ENCODE peak calls at places on chromosomes 2 and 18, in eight cellular contexts. G, Y, I, V, B, D, N and Q are unnamed samples.

GRCh38 chr2:196995757-196996314 is 69.3 kb upstream of the PGAP1 start:
- DNase-seq in D (no peak), G (no peak), V (peak), B (no peak), Y (no peak), N (no peak), I (no peak), Q (no peak)

GRCh38 chr18:2304378-2305175 is 266.7 kb downstream of the METTL4 start:
- DNase-seq in V (peak), N (peak), Y (no peak), B (no peak), I (no peak), D (no peak), G (no peak), Q (no peak)

GRCh38 chr2:70702711-70703395 is 65.1 kb downstream of the ADD2 start:
- DNase-seq in D (no peak), B (no peak), N (no peak), V (no peak), Y (no peak), I (no peak), G (no peak), Q (no peak)

GRCh38 chr18:36809590-36810381 is 19.0 kb downstream of the TPGS2 start:
- DNase-seq in G (peak), B (no peak), V (peak), N (peak), Y (no peak), D (no peak), I (no peak), Q (no peak)

GRCh38 chr2:233448220-233448559 is 93.9 kb downstream of the DGKD start:
- DNase-seq in B (peak), N (peak), V (peak), I (no peak), D (no peak), G (peak), Y (no peak), Q (no peak)

GRCh38 chr2:174035981-174036742 is 71.0 kb upstream of the SP3 start:
- DNase-seq in Y (no peak), G (no peak), B (no peak), N (peak), I (no peak), V (peak), D (no peak), Q (no peak)

GRCh38 chr2:101991731-101992145 is at the start of gene IL1R2:
- DNase-seq in Y (no peak), I (no peak), D (no peak), N (no peak), G (no peak), B (no peak), V (no peak), Q (no peak)

GRCh38 chr2:241803387-241804325 is 5.3 kb upstream of the NEU4 start:
- DNase-seq in N (peak), Y (no peak), B (peak), D (no peak), V (peak), I (peak), G (peak), Q (peak)

GRCh38 chr18:6004683-6005082 is 109.4 kb upstream of the TMEM200C start:
- DNase-seq in V (no peak), B (no peak), Y (no peak), G (no peak), I (no peak), D (no peak), N (no peak), Q (no peak)

GRCh38 chr18:79874553-79875530 is 76.6 kb downstream of the SLC66A2 start:
- DNase-seq in D (no peak), Y (no peak), I (no peak), G (no peak), V (no peak), B (no peak), N (no peak), Q (no peak)

GRCh38 chr2:193695367-193695766 is 1500.6 kb upstream of the TMEFF2 start:
- DNase-seq in V (peak), G (peak), N (peak), B (no peak), D (no peak), I (no peak), Y (no peak), Q (no peak)

GRCh38 chr18:47263828-47264314 is 12.4 kb upstream of the SKOR2 start:
- DNase-seq in Y (no peak), D (no peak), V (no peak), I (no peak), N (no peak), B (no peak), G (no peak), Q (no peak)

GRCh38 chr2:146623771-146624170 is 1221.1 kb upstream of the ACVR2A start:
- DNase-seq in V (peak), D (no peak), B (no peak), N (peak), G (no peak), I (no peak), Y (no peak), Q (no peak)

GRCh38 chr2:210630904-210631560 is 74.6 kb downstream of the CPS1 start:
- DNase-seq in N (peak), G (peak), D (no peak), V (no peak), I (no peak), B (no peak), Y (no peak), Q (no peak)

GRCh38 chr2:25256486-25256875 is 85.2 kb downstream of the DNMT3A start:
- DNase-seq in V (no peak), N (no peak), G (no peak), B (no peak), D (no peak), Y (no peak), I (no peak), Q (no peak)

GRCh38 chr2:69968609-69969008 is 7.2 kb upstream of the ASPRV1 start:
- DNase-seq in I (no peak), N (no peak), B (no peak), G (no peak), V (no peak), Y (no peak), D (no peak), Q (no peak)

GRCh38 chr2:10331702-10332401 is 29.1 kb downstream of the HPCAL1 start:
- DNase-seq in G (no peak), N (no peak), I (no peak), Y (no peak), V (no peak), D (no peak), B (peak), Q (peak)

GRCh38 chr2:147773479-147773878 is 71.3 kb upstream of the ACVR2A start:
- DNase-seq in B (no peak), V (no peak), Y (no peak), D (no peak), N (no peak), G (no peak), I (no peak), Q (no peak)

GRCh38 chr2:76870011-76870410 is 652.2 kb downstream of the LRRTM4 start:
- DNase-seq in G (no peak), I (no peak), V (peak), D (no peak), B (no peak), Y (no peak), N (peak), Q (no peak)

GRCh38 chr2:99811544-99811943 is 321.7 kb upstream of the REV1 start:
- DNase-seq in Y (no peak), N (peak), B (no peak), I (no peak), V (peak), G (no peak), D (no peak), Q (no peak)

GRCh38 chr2:168328421-168328820 is 81.0 kb upstream of the STK39 start:
- DNase-seq in I (no peak), Y (no peak), G (no peak), D (no peak), B (no peak), V (no peak), N (no peak), Q (no peak)
- TF ChIP-seq CTCF in I (no peak), Y (no peak), G (no peak), D (no peak), B (no peak), V (no peak), N (no peak), Q (no peak)

GRCh38 chr18:39951321-39951720 is 2003.7 kb upstream of the PIK3C3 start:
- DNase-seq in I (no peak), Y (no peak), N (peak), V (peak), G (no peak), B (no peak), D (no peak), Q (no peak)
- TF ChIP-seq CTCF in I (no peak), Y (no peak), N (no peak), V (no peak), G (no peak), B (no peak), D (no peak), Q (no peak)

GRCh38 chr2:218992196-218992595 is 1.0 kb downstream of the CRYBA2 start:
- DNase-seq in B (no peak), G (no peak), V (no peak), N (no peak), D (no peak), Y (no peak), I (no peak), Q (no peak)

GRCh38 chr2:218995561-218995960 is 2.3 kb upstream of the CRYBA2 start:
- DNase-seq in Y (no peak), N (no peak), V (no peak), G (no peak), D (no peak), B (no peak), I (no peak), Q (no peak)

GRCh38 chr2:218991674-218992168 is 1.5 kb downstream of the CRYBA2 start:
- DNase-seq in Y (no peak), D (no peak), G (peak), V (peak), I (no peak), N (peak), B (no peak), Q (no peak)

GRCh38 chr2:218992703-218993344 is 398 bp downstream of the CRYBA2 start:
- DNase-seq in D (no peak), N (no peak), I (no peak), G (peak), B (no peak), V (peak), Y (no peak), Q (no peak)

DNA sequence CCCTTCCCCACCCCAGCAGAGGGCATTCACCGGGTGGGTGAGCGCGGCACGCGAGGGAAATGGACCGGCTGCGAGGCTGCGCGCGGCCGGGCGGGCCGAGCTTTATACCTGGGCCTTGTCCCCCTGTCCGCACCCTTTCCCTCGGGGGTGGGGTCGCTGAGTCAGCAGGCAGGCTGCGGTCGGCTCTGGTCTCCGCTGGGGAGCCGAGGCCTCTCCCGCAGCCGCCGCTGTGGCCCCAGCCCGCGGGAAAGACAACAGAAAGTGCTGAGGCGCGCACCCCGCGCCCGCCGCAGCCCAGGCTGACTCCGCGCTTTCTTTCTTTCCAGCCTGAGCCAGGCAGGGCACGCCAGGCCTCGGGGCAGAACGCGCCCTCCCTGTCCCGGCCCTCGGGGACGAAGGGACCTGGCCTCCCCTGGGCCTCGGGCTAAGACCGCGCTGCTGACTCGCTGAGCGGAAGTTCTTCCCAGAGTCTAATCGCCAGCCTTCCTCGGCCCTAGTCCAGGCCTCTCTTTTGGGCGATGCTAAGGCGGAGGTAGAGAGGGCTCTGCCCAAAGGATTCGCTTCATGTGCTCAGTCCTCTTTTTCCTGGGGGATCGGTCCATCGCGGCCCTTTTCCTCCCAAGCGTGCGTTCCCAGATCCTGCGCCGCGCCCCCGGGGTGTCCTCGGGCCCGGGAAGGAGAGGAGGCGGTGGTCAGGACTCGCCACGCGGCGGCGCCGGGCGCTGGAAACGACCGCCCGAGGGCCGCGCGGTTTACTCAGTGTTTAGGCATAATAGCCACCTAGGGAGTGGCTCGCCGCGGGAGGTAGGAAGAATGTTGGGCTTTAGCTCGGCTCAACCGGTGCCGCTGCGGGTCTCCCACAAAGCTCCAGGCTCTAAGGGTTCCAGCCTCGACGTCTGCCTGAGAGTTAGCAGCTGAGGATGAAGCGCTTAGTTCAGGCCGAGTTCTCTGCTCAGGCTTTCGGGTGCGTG is at the start of gene CRYBA2:
- DNase-seq in G (no peak), D (no peak), B (no peak), I (no peak), N (peak), Y (no peak), V (peak), Q (no peak)
- TF ChIP-seq CTCF in G (peak), D (no peak), B (no peak), I (no peak), N (no peak), Y (no peak), V (no peak), Q (no peak)

GRCh38 chr18:13409997-13410396 is 191.4 kb downstream of the LDLRAD4 start:
- DNase-seq in B (no peak), D (no peak), N (no peak), Y (no peak), G (no peak), V (no peak), I (no peak), Q (no peak)
- TF ChIP-seq CTCF in B (no peak), D (no peak), N (no peak), Y (no peak), G (no peak), V (no peak), I (no peak), Q (no peak)

DNA sequence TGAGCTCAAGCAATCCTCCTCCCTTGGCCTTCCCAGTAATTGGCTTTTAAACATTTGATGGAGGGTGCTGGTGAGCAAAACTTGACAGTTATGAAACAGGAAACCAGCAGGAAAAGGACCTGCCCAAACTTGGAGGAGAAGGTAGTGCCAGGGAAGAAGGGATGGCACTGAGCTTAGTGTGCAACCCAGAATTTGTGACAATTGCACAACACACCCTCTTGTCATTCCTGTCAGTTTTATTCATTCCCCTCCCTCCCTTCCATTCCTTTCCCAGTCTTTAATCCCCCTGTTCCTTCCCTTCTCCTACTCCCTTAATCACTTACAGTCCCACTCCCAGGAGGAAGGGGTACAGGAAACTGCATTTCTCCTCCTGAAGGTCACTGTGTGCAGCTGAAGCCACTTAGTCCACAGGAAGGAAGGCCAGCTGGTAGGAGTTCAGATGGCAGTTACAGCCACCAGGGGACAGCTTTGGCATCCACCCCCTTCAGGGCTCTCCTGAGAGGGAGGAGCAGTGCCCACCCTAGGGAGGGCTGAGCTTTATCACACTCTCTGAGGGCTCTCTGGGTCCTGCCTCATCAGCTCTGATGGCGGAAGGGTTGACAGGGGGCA is 24.0 kb upstream of the SIGLEC15 start:
- DNase-seq in V (peak), B (no peak), D (no peak), I (no peak), N (no peak), G (no peak), Y (no peak), Q (no peak)
- TF ChIP-seq CTCF in V (no peak), B (no peak), D (no peak), I (no peak), N (peak), G (no peak), Y (no peak), Q (no peak)

GRCh38 chr2:178208817-178209216 is 14.5 kb downstream of the OSBPL6 start:
- DNase-seq in I (no peak), V (peak), B (no peak), N (peak), Y (no peak), G (peak), D (no peak), Q (no peak)
- TF ChIP-seq CTCF in I (no peak), V (peak), B (no peak), N (peak), Y (no peak), G (peak), D (peak), Q (no peak)

GRCh38 chr2:195317533-195317932 is 339.5 kb upstream of the SLC39A10 start:
- DNase-seq in B (no peak), I (no peak), N (no peak), V (no peak), G (no peak), D (no peak), Y (no peak), Q (no peak)

GRCh38 chr2:195308163-195308562 is 348.9 kb upstream of the SLC39A10 start:
- DNase-seq in B (no peak), D (no peak), G (no peak), Y (no peak), I (no peak), V (no peak), N (no peak), Q (no peak)

GRCh38 chr2:195316485-195316884 is 340.5 kb upstream of the SLC39A10 start:
- DNase-seq in N (no peak), V (no peak), Y (no peak), G (no peak), B (no peak), I (no peak), D (no peak), Q (no peak)

GRCh38 chr2:195313976-195314375 is 343.1 kb upstream of the SLC39A10 start:
- DNase-seq in I (no peak), D (no peak), N (no peak), V (no peak), G (no peak), Y (no peak), B (no peak), Q (no peak)

GRCh38 chr2:195312662-195313061 is 344.4 kb upstream of the SLC39A10 start:
- DNase-seq in Y (no peak), B (no peak), G (no peak), V (no peak), D (no peak), I (no peak), N (no peak), Q (no peak)
- TF ChIP-seq CTCF in Y (no peak), B (no peak), G (no peak), V (no peak), D (no peak), I (no peak), N (no peak), Q (no peak)